ENCODE peak calls at places on chromosome 12, in six cellular contexts. One of them, this sample, is unnamed. For H3K27me3, the result is how much of the 10 kb centered on the place peaks cover.

GRCh38 chr12:71947645-71948105 is 9.0 kb downstream of the TPH2 start:
- DNase-seq in CD8-positive, alpha-beta memory T cell: no peak
- DNase-seq in upper lobe of left lung: peak
- DNase-seq in Caco-2: peak
- DNase-seq in cardiac muscle cell: peak
- DNase-seq in heart right ventricle: no peak
- DNase-seq in this sample: no peak

GRCh38 chr12:132828706-132829534 is at the start of gene GOLGA3:
- DNase-seq in cardiac muscle cell: peak
- DNase-seq in heart right ventricle: peak
- DNase-seq in upper lobe of left lung: peak
- DNase-seq in Caco-2: peak
- DNase-seq in CD8-positive, alpha-beta memory T cell: peak
- DNase-seq in this sample: peak

GRCh38 chr12:118317729-118318128 is 55.0 kb downstream of the TAOK3 start:
- DNase-seq in cardiac muscle cell: no peak
- DNase-seq in upper lobe of left lung: no peak
- DNase-seq in heart right ventricle: no peak
- DNase-seq in Caco-2: no peak
- DNase-seq in CD8-positive, alpha-beta memory T cell: no peak
- DNase-seq in this sample: no peak

GRCh38 chr12:89414322-89414721 is 62.0 kb upstream of the DUSP6 start:
- DNase-seq in upper lobe of left lung: no peak
- DNase-seq in heart right ventricle: no peak
- DNase-seq in Caco-2: no peak
- DNase-seq in CD8-positive, alpha-beta memory T cell: no peak
- DNase-seq in cardiac muscle cell: no peak
- DNase-seq in this sample: no peak

GRCh38 chr12:50222275-50222783 is 55.2 kb upstream of the CERS5 start:
- DNase-seq in heart right ventricle: peak
- DNase-seq in upper lobe of left lung: peak
- DNase-seq in Caco-2: no peak
- DNase-seq in CD8-positive, alpha-beta memory T cell: no peak
- DNase-seq in cardiac muscle cell: peak
- DNase-seq in this sample: peak

GRCh38 chr12:52230364-52231281 is 2.4 kb upstream of the KRT7 start:
- DNase-seq in cardiac muscle cell: peak
- DNase-seq in Caco-2: peak
- DNase-seq in upper lobe of left lung: peak
- DNase-seq in heart right ventricle: peak
- DNase-seq in CD8-positive, alpha-beta memory T cell: no peak
- DNase-seq in this sample: no peak

GRCh38 chr12:117594481-117594880 is 233.1 kb upstream of the NOS1 start:
- DNase-seq in Caco-2: no peak
- DNase-seq in upper lobe of left lung: no peak
- DNase-seq in cardiac muscle cell: no peak
- DNase-seq in heart right ventricle: no peak
- DNase-seq in CD8-positive, alpha-beta memory T cell: no peak
- DNase-seq in this sample: no peak

GRCh38 chr12:21248679-21249078 is 86.0 kb downstream of the SLCO1A2 start:
- DNase-seq in heart right ventricle: no peak
- DNase-seq in Caco-2: no peak
- DNase-seq in upper lobe of left lung: no peak
- DNase-seq in CD8-positive, alpha-beta memory T cell: no peak
- DNase-seq in cardiac muscle cell: peak
- DNase-seq in this sample: no peak

GRCh38 chr12:45148017-45148416 is 67.9 kb upstream of the ANO6 start:
- DNase-seq in Caco-2: no peak
- DNase-seq in cardiac muscle cell: no peak
- DNase-seq in heart right ventricle: no peak
- DNase-seq in CD8-positive, alpha-beta memory T cell: no peak
- DNase-seq in upper lobe of left lung: no peak
- DNase-seq in this sample: no peak

GRCh38 chr12:119649202-119649808 is 18.6 kb upstream of the PRKAB1 start:
- DNase-seq in Caco-2: no peak
- DNase-seq in upper lobe of left lung: no peak
- DNase-seq in CD8-positive, alpha-beta memory T cell: no peak
- DNase-seq in cardiac muscle cell: peak
- DNase-seq in heart right ventricle: no peak
- DNase-seq in this sample: no peak

DNA sequence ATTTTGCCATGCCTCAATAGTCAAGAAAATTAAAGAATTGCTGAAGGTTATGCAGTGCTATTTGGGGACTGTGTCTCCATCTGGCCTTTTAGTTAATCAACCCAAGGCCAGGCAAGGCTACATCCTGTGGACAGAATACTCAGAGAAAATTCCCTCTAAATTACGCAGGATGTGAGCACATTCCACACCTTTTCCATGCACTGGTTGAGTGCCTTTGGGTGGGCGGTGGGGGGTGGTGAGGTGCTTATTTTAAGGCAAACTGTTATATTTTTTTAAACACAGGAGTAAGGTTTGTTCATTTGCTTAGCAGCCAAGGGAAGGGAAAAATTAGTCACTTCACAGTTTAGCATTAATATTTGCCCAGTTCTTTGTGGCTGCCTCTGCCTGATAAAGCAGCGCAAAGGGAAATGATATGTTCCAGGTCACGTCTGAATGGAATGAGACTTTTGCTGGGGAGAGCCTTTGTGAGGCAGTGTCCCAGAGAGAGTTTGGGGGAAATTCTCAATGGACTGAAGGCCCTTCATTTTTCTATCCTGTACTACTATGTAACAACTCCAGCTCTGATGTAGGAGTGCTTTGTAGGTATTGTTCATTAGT is 17.2 kb upstream of the KCNA5 start:
- DNase-seq in heart right ventricle: peak
- DNase-seq in cardiac muscle cell: no peak
- DNase-seq in Caco-2: no peak
- DNase-seq in upper lobe of left lung: no peak
- DNase-seq in CD8-positive, alpha-beta memory T cell: no peak
- DNase-seq in this sample: no peak
- H3K27me3 ChIP-seq in heart right ventricle: under half
- H3K27me3 ChIP-seq in cardiac muscle cell: under half
- H3K27me3 ChIP-seq in Caco-2: under half
- H3K27me3 ChIP-seq in upper lobe of left lung: under half
- H3K27me3 ChIP-seq in CD8-positive, alpha-beta memory T cell: under half
- H3K27me3 ChIP-seq in this sample: under half

DNA sequence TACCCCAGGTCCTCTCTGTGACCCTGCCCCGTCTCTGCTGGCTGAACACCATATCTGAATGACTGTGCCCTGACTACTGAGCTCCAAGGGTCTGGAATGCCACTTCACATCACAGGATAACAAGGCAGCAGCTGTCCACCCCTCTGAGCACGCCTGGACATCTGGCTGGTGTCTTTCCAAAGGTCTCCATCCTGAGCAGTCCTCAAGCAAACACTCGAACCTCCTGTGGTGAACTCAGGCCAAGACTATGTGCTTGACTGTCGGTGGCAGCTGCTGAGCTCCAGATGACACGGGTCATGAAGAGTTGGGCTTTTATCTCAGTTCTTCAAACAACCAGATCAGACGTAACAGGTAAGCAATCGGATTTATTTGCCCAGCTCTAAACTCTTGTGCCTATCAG is 117.2 kb upstream of the BCL2L14 start:
- DNase-seq in heart right ventricle: no peak
- DNase-seq in upper lobe of left lung: no peak
- DNase-seq in CD8-positive, alpha-beta memory T cell: no peak
- DNase-seq in Caco-2: no peak
- DNase-seq in cardiac muscle cell: no peak
- DNase-seq in this sample: no peak
- H3K27me3 ChIP-seq in heart right ventricle: under half
- H3K27me3 ChIP-seq in upper lobe of left lung: under half
- H3K27me3 ChIP-seq in CD8-positive, alpha-beta memory T cell: under half
- H3K27me3 ChIP-seq in Caco-2: under half
- H3K27me3 ChIP-seq in cardiac muscle cell: under half
- H3K27me3 ChIP-seq in this sample: under half

GRCh38 chr12:34356233-34356987 is 334.1 kb downstream of the ALG10 start:
- DNase-seq in upper lobe of left lung: no peak
- DNase-seq in CD8-positive, alpha-beta memory T cell: no peak
- DNase-seq in heart right ventricle: no peak
- DNase-seq in Caco-2: no peak
- DNase-seq in cardiac muscle cell: no peak
- DNase-seq in this sample: no peak
- H3K27me3 ChIP-seq in upper lobe of left lung: under half
- H3K27me3 ChIP-seq in CD8-positive, alpha-beta memory T cell: under half
- H3K27me3 ChIP-seq in heart right ventricle: under half
- H3K27me3 ChIP-seq in Caco-2: under half
- H3K27me3 ChIP-seq in cardiac muscle cell: under half
- H3K27me3 ChIP-seq in this sample: under half

DNA sequence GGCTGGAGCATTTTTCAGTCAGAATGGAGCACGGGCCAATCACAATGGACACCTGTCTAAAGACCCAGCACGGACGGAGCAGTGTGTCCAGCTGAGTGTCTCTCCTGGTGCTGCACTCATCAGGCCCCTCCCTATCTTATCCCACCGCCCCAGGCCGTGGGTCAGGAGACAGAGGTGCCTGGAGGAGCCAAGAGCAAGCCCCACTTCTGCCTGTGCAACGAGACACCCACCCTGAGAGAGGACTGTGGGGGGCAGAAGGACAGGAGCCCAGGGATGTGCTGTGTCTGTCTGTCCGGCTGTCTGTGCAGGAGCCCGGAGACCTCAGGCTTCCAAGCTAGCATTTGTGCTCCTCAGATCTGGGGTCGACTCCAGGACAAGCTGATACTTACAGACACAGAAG is 69.6 kb upstream of the SFSWAP start:
- DNase-seq in upper lobe of left lung: no peak
- DNase-seq in CD8-positive, alpha-beta memory T cell: no peak
- DNase-seq in cardiac muscle cell: no peak
- DNase-seq in Caco-2: no peak
- DNase-seq in heart right ventricle: no peak
- DNase-seq in this sample: no peak
- H3K27me3 ChIP-seq in upper lobe of left lung: under half
- H3K27me3 ChIP-seq in CD8-positive, alpha-beta memory T cell: under half
- H3K27me3 ChIP-seq in cardiac muscle cell: under half
- H3K27me3 ChIP-seq in Caco-2: under half
- H3K27me3 ChIP-seq in heart right ventricle: under half
- H3K27me3 ChIP-seq in this sample: under half

GRCh38 chr12:48221645-48222044 is 18.6 kb upstream of the OR10AD1 start:
- DNase-seq in cardiac muscle cell: peak
- DNase-seq in upper lobe of left lung: no peak
- DNase-seq in Caco-2: no peak
- DNase-seq in CD8-positive, alpha-beta memory T cell: no peak
- DNase-seq in heart right ventricle: no peak
- DNase-seq in this sample: no peak

GRCh38 chr12:48220701-48221100 is 17.6 kb upstream of the OR10AD1 start:
- DNase-seq in CD8-positive, alpha-beta memory T cell: no peak
- DNase-seq in cardiac muscle cell: no peak
- DNase-seq in Caco-2: no peak
- DNase-seq in upper lobe of left lung: no peak
- DNase-seq in heart right ventricle: no peak
- DNase-seq in this sample: no peak

GRCh38 chr12:48219635-48220034 is 16.5 kb upstream of the OR10AD1 start:
- DNase-seq in Caco-2: no peak
- DNase-seq in cardiac muscle cell: no peak
- DNase-seq in CD8-positive, alpha-beta memory T cell: no peak
- DNase-seq in heart right ventricle: no peak
- DNase-seq in upper lobe of left lung: no peak
- DNase-seq in this sample: no peak

DNA sequence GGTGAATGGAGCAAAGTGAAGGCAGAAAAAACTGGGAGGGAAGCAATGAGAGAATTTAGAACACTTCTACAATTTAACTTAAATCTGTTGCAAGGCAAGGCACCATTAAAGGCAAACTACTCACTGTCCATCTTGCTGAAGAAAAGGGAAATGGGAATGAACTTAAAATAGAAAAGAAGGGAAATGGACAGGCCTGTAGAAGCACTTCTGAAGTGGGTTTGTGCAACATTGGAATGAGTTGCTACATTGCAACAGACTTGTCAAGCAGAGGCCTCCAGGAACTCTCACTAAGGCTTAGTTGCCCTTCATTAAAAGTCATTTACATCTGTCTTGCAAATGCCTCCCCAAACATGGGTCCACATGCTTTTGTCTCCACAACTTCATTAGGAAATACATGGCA is 13.7 kb upstream of the OR10AD1 start:
- DNase-seq in upper lobe of left lung: peak
- DNase-seq in heart right ventricle: no peak
- DNase-seq in CD8-positive, alpha-beta memory T cell: no peak
- DNase-seq in cardiac muscle cell: peak
- DNase-seq in Caco-2: no peak
- DNase-seq in this sample: no peak
- H3K27me3 ChIP-seq in upper lobe of left lung: under half
- H3K27me3 ChIP-seq in heart right ventricle: under half
- H3K27me3 ChIP-seq in CD8-positive, alpha-beta memory T cell: under half
- H3K27me3 ChIP-seq in cardiac muscle cell: under half
- H3K27me3 ChIP-seq in Caco-2: under half
- H3K27me3 ChIP-seq in this sample: under half

DNA sequence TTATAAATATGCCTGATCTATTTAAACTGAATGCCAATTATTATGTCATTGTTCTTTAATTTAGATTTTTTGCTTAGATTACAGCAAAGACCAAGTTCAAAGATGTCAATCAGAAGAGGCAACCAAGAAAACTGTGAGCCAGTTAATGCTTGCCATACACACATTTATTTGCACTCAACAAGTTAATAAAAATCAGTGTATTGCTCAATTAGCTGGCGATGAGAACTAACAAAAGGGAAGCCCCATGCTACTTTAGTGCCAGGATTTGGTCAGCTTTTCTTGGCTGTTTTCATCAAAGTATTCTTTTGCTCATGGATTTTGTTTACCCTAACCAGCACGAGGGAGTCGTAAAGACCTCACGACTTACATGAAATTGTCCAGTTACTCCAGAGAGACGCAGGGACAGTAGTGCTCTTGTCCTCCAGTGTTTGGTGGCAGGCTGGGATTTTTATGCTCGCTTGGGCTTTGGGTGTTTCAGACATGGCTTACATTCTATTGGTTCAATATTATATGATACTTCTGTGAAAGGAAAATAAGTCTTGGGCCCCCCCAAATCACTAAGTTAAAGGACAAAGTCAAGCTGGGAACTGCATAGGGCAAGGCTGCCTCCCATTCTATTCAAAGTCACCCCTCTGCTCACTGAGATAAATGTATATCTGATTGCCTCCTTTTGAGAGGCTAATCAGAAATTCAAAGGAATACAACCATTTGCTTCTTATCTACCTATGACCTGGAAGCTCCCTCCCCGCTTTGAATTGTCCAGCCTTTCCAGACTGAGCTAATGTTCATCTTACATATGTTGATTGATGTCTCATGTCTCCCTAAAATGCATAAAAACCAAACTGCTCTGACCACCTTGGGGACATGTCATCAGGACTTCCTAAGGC is 7.4 kb upstream of the B4GALNT1 start:
- DNase-seq in cardiac muscle cell: no peak
- DNase-seq in Caco-2: no peak
- DNase-seq in heart right ventricle: no peak
- DNase-seq in CD8-positive, alpha-beta memory T cell: no peak
- DNase-seq in upper lobe of left lung: no peak
- DNase-seq in this sample: no peak
- H3K27me3 ChIP-seq in cardiac muscle cell: under half
- H3K27me3 ChIP-seq in Caco-2: under half
- H3K27me3 ChIP-seq in heart right ventricle: under half
- H3K27me3 ChIP-seq in CD8-positive, alpha-beta memory T cell: under half
- H3K27me3 ChIP-seq in upper lobe of left lung: under half
- H3K27me3 ChIP-seq in this sample: under half

GRCh38 chr12:34188974-34189373 is 166.7 kb downstream of the ALG10 start:
- DNase-seq in heart right ventricle: no peak
- DNase-seq in CD8-positive, alpha-beta memory T cell: no peak
- DNase-seq in upper lobe of left lung: no peak
- DNase-seq in cardiac muscle cell: no peak
- DNase-seq in Caco-2: no peak
- DNase-seq in this sample: no peak
- H3K27me3 ChIP-seq in heart right ventricle: under half
- H3K27me3 ChIP-seq in CD8-positive, alpha-beta memory T cell: under half
- H3K27me3 ChIP-seq in upper lobe of left lung: under half
- H3K27me3 ChIP-seq in cardiac muscle cell: under half
- H3K27me3 ChIP-seq in Caco-2: under half
- H3K27me3 ChIP-seq in this sample: under half

This sample was measured in GM06990.